ENCODE peak calls at places on chromosome 17, in five cellular contexts. D is HepG2, L is H1, M is A549, I is K562. H is an unnamed sample.

GRCh38 chr17:80017226-80018010 is 18.3 kb downstream of the TBC1D16 start:
- DNase-seq in D (no peak), L (no peak), M (no peak), I (no peak), H (no peak)

GRCh38 chr17:44384823-44385286 is 4.6 kb downstream of the ITGA2B start:
- DNase-seq in D (no peak), L (no peak), M (no peak), I (no peak), H (no peak)

GRCh38 chr17:15510361-15510760 is 42.9 kb upstream of the CDRT4 start:
- DNase-seq in D (no peak), L (no peak), M (peak; percentile 41), I (no peak), H (peak; percentile 83)

GRCh38 chr17:17889922-17890321 is 53.1 kb upstream of the SREBF1 start:
- DNase-seq in D (no peak), L (no peak), M (no peak), I (no peak), H (no peak)

GRCh38 chr17:43905985-43906852 is 1.1 kb downstream of the MPP2 start:
- DNase-seq in D (peak; percentile 47), L (no peak), M (peak; percentile 60), I (no peak), H (peak; percentile 45)

GRCh38 chr17:40124279-40125141 is 2.7 kb downstream of the MSL1 start:
- DNase-seq in D (no peak), L (no peak), M (peak; percentile 23), I (peak; percentile 41), H (peak; percentile 48)

GRCh38 chr17:57782051-57782490 is 37.0 kb upstream of the CCDC182 start:
- DNase-seq in D (no peak), L (no peak), M (no peak), I (no peak), H (no peak)

GRCh38 chr17:27848941-27849340 is 44.2 kb downstream of the LYRM9 start:
- DNase-seq in D (no peak), L (no peak), M (no peak), I (no peak), H (no peak)

GRCh38 chr17:35341465-35341992 is 31.9 kb downstream of the SLFN11 start:
- DNase-seq in D (no peak), L (no peak), M (no peak), I (no peak), H (no peak)

GRCh38 chr17:71511266-71511995 is 609.4 kb upstream of the SOX9 start:
- DNase-seq in D (no peak), L (no peak), M (no peak), I (no peak), H (no peak)

GRCh38 chr17:19302791-19303233 is 59.7 kb downstream of the B9D1 start:
- DNase-seq in D (no peak), L (no peak), M (no peak), I (no peak), H (no peak)

GRCh38 chr17:82598256-82599011 is 49.8 kb downstream of the WDR45B start:
- DNase-seq in D (no peak), L (no peak), M (no peak), I (no peak), H (peak; percentile 56)

GRCh38 chr17:27531469-27531948 is 75.3 kb downstream of the KSR1 start:
- DNase-seq in D (no peak), L (no peak), M (no peak), I (no peak), H (no peak)

GRCh38 chr17:71412803-71413202 is 708.0 kb upstream of the SOX9 start:
- DNase-seq in D (no peak), L (no peak), M (peak; percentile 84), I (no peak), H (peak; percentile 99)

GRCh38 chr17:11779906-11780305 is 181.6 kb downstream of the DNAH9 start:
- DNase-seq in D (no peak), L (no peak), M (no peak), I (no peak), H (no peak)

GRCh38 chr17:19409509-19409908 is 1.5 kb upstream of the RNF112 start:
- DNase-seq in D (no peak), L (no peak), M (no peak), I (no peak), H (peak; percentile 91)

GRCh38 chr17:15083225-15083624 is 181.9 kb downstream of the PMP22 start:
- DNase-seq in D (no peak), L (no peak), M (no peak), I (no peak), H (no peak)

GRCh38 chr17:35372846-35373531 is 432 bp downstream of the SLFN11 start:
- DNase-seq in D (no peak), L (no peak), M (no peak), I (no peak), H (no peak)

DNA sequence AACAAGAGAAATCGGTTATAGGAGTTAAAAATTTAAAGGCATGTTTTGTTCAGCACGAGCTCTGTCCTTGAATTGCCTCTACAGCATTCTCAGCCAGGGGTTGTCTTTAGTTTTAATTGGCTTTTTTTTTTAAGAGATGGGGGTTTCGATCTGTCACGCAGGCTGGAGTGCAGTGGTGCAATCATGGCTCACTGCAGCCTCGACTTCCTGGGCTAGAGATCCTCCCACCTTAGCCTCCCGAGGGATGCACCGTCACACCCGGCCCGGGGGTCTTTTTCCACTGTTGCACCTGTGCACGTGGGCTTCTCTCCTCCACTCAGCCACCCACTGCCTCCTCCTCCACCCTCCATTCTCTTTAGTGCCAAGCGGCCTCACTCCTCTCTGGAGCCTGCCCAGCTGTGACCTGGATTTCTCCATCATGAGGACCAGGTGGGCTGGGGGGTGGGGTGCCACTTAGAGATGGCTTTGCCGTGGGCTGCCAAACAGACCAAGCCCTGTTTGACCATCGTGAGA is 106.8 kb upstream of the SEC14L1 start:
- DNase-seq in D (no peak), L (no peak), M (no peak), I (no peak), H (no peak)
- TF ChIP-seq MAFK in D (no peak), L (no peak), M (no peak), I (no peak), H (no peak)

GRCh38 chr17:42304187-42305030 is 16.1 kb downstream of the STAT5A start:
- DNase-seq in D (peak; percentile 62), L (no peak), M (no peak), I (no peak), H (no peak)
- TF ChIP-seq MAFK in D (no peak), L (no peak), M (no peak), I (no peak), H (no peak)

GRCh38 chr17:38706625-38707298 is 1.7 kb downstream of the MLLT6 start:
- DNase-seq in D (no peak), L (no peak), M (no peak), I (peak; percentile 57), H (no peak)
- TF ChIP-seq MAFK in D (no peak), L (no peak), M (no peak), I (no peak), H (no peak)

GRCh38 chr17:37135581-37135980 is 186.8 kb downstream of the AATF start:
- DNase-seq in D (no peak), L (no peak), M (no peak), I (no peak), H (no peak)

GRCh38 chr17:37134050-37134449 is 185.3 kb downstream of the AATF start:
- DNase-seq in D (no peak), L (no peak), M (no peak), I (peak; percentile 63), H (peak; percentile 10)

GRCh38 chr17:37137906-37138413 is 189.2 kb downstream of the AATF start:
- DNase-seq in D (no peak), L (no peak), M (no peak), I (no peak), H (no peak)

GRCh38 chr17:37138726-37139125 is 190.0 kb downstream of the AATF start:
- DNase-seq in D (no peak), L (no peak), M (no peak), I (no peak), H (peak; percentile 36)

DNA sequence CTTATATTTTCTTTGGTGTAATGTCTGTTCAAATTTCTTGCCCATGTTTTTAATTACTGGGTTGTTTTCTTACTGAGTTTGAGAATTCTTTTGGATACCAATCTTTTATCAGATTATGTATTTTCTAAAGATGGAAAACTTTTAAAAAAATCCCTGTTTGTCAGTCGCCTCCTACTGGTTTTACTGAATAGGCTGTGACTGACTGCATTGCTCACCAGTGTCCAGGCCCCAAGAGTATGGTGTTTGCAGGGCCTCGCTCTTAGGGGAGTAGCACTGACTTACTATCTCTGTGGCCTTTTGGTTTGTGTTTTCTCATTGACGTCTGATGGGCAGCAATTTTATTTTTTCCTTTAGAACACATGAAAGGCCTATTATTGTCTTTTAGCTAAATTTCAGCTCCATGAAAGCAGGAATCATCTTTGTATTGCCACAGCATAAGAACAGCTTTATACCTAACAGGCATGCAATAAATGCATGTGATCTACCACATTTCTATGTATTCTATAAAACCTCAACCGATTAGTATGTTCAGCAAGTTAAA is 188.4 kb downstream of the AATF start:
- DNase-seq in D (no peak), L (no peak), M (no peak), I (no peak), H (no peak)
- TF ChIP-seq MAFK in D (no peak), L (no peak), M (no peak), I (no peak), H (no peak)

GRCh38 chr17:68908045-68908444 is 47.1 kb downstream of the ABCA8 start:
- DNase-seq in D (peak; percentile 79), L (no peak), M (no peak), I (no peak), H (no peak)
- TF ChIP-seq MAFK in D (peak; percentile 75), L (no peak), M (no peak), I (no peak), H (no peak)